ENCODE peak calls at places on chromosomes 6 and 20, in ten cellular contexts. G, O, Q, X, K, P, T, S, R and V are unnamed samples.
A peak's percentile ranks its signal among the peaks of the same experiment; 100 is the strongest.

GRCh38 chr20:17468073-17468840 is 62.9 kb downstream of the BFSP1 start:
- DNase-seq in G (no peak), O (no peak), Q (no peak), X (no peak), K (no peak), P (no peak), T (no peak), S (no peak), R (no peak), V (no peak)

GRCh38 chr20:43583982-43584432 is 6.7 kb upstream of the IFT52 start:
- DNase-seq in G (peak; percentile 94), O (no peak), Q (peak; percentile 97), X (peak; percentile 68), K (peak; percentile 37), P (no peak), T (no peak), S (no peak), R (peak; percentile 73), V (peak; percentile 97)

GRCh38 chr6:169752074-169752623 is 727 bp downstream of the ERMARD start:
- DNase-seq in G (peak; percentile 49), O (no peak), Q (no peak), X (no peak), K (no peak), P (no peak), T (peak; percentile 11), S (peak; percentile 28), R (no peak), V (no peak)

GRCh38 chr6:108732101-108732870 is 115.9 kb upstream of the ARMC2 start:
- DNase-seq in G (peak; percentile 87), O (no peak), Q (peak; percentile 46), X (peak; percentile 100), K (peak; percentile 87), P (no peak), T (peak; percentile 36), S (no peak), R (no peak), V (peak; percentile 44)

GRCh38 chr6:40352006-40352405 is 235.2 kb downstream of the LRFN2 start:
- DNase-seq in G (peak; percentile 22), O (no peak), Q (no peak), X (no peak), K (no peak), P (no peak), T (no peak), S (no peak), R (no peak), V (no peak)

GRCh38 chr20:60249436-60249835 is 291.2 kb downstream of the CDH26 start:
- DNase-seq in G (peak; percentile 97), O (peak; percentile 60), Q (peak; percentile 98), X (peak; percentile 72), K (peak; percentile 71), P (no peak), T (no peak), S (no peak), R (no peak), V (peak; percentile 80)

GRCh38 chr6:71246596-71246995 is 42.0 kb upstream of the OGFRL1 start:
- DNase-seq in G (no peak), O (no peak), Q (no peak), X (no peak), K (no peak), P (no peak), T (no peak), S (no peak), R (no peak), V (no peak)

GRCh38 chr20:1177680-1178079 is 7.1 kb downstream of the TMEM74B start:
- DNase-seq in G (peak; percentile 15), O (no peak), Q (peak; percentile 3), X (no peak), K (peak; percentile 39), P (no peak), T (peak; percentile 46), S (peak; percentile 44), R (peak; percentile 47), V (no peak)

GRCh38 chr6:169082817-169083540 is 170.7 kb downstream of the THBS2 start:
- DNase-seq in G (no peak), O (no peak), Q (no peak), X (no peak), K (no peak), P (no peak), T (no peak), S (no peak), R (no peak), V (no peak)

GRCh38 chr6:25312703-25313102 is 33.5 kb downstream of the CARMIL1 start:
- DNase-seq in G (peak; percentile 73), O (no peak), Q (peak; percentile 59), X (peak; percentile 76), K (peak; percentile 82), P (peak; percentile 78), T (no peak), S (no peak), R (no peak), V (peak; percentile 70)
- H3K4me2 ChIP-seq in G (peak overlapping the region; percentile 81), O (peak overlapping the region; percentile 92), Q (no peak overlapping the region), X (peak overlapping the region; percentile 64), K (peak overlapping the region; percentile 81), P (peak overlapping the region; percentile 42), T (peak overlapping the region; percentile 56), S (peak overlapping the region; percentile 35), R (no peak overlapping the region), V (peak overlapping the region; percentile 67)

GRCh38 chr20:58692579-58693225 is at the start of gene NPEPL1:
- DNase-seq in G (peak; percentile 94), O (peak; percentile 74), Q (peak; percentile 67), X (no peak), K (peak; percentile 88), P (peak; percentile 45), T (peak; percentile 90), S (no peak), R (no peak), V (peak; percentile 74)
- H3K4me2 ChIP-seq in G (peak within 1 kb of the TSS; percentile 98), O (peak within 1 kb of the TSS; percentile 88), Q (peak within 1 kb of the TSS; percentile 54), X (peak within 1 kb of the TSS; percentile 96), K (peak within 1 kb of the TSS; percentile 98), P (peak within 1 kb of the TSS; percentile 56), T (peak within 1 kb of the TSS; percentile 74), S (no peak within 1 kb of the TSS), R (no peak within 1 kb of the TSS), V (peak within 1 kb of the TSS; percentile 62)

GRCh38 chr20:19779634-19780033 is 21.6 kb downstream of the RIN2 start:
- DNase-seq in G (no peak), O (no peak), Q (no peak), X (no peak), K (no peak), P (no peak), T (no peak), S (no peak), R (no peak), V (no peak)

GRCh38 chr20:19775353-19776201 is 17.5 kb downstream of the RIN2 start:
- DNase-seq in G (peak; percentile 45), O (no peak), Q (no peak), X (peak; percentile 63), K (peak; percentile 93), P (no peak), T (no peak), S (no peak), R (no peak), V (no peak)

GRCh38 chr20:19777981-19778380 is 19.9 kb downstream of the RIN2 start:
- DNase-seq in G (peak; percentile 29), O (no peak), Q (no peak), X (no peak), K (no peak), P (no peak), T (no peak), S (no peak), R (no peak), V (no peak)

GRCh38 chr20:19778404-19778803 is 20.3 kb downstream of the RIN2 start:
- DNase-seq in G (peak; percentile 58), O (no peak), Q (no peak), X (no peak), K (no peak), P (no peak), T (no peak), S (no peak), R (no peak), V (no peak)

GRCh38 chr20:19777311-19777710 is 19.3 kb downstream of the RIN2 start:
- DNase-seq in G (no peak), O (no peak), Q (no peak), X (no peak), K (no peak), P (no peak), T (no peak), S (no peak), R (no peak), V (no peak)
- H3K4me2 ChIP-seq in G (no peak overlapping the region), O (no peak overlapping the region), Q (no peak overlapping the region), X (no peak overlapping the region), K (no peak overlapping the region), P (no peak overlapping the region), T (no peak overlapping the region), S (no peak overlapping the region), R (no peak overlapping the region), V (no peak overlapping the region)

GRCh38 chr20:34268851-34269668 is 27.8 kb downstream of the ASIP start:
- DNase-seq in G (peak; percentile 48), O (no peak), Q (no peak), X (no peak), K (no peak), P (peak; percentile 39), T (peak; percentile 53), S (no peak), R (no peak), V (peak; percentile 19)

GRCh38 chr20:34269996-34270627 is 28.9 kb downstream of the ASIP start:
- DNase-seq in G (peak; percentile 40), O (no peak), Q (no peak), X (no peak), K (no peak), P (peak; percentile 5), T (no peak), S (no peak), R (no peak), V (no peak)

GRCh38 chr20:34271961-34272360 is 30.7 kb downstream of the ASIP start:
- DNase-seq in G (peak; percentile 89), O (no peak), Q (peak; percentile 52), X (no peak), K (peak; percentile 16), P (no peak), T (no peak), S (no peak), R (no peak), V (no peak)

GRCh38 chr20:34274694-34275093 is 28.5 kb downstream of the AHCY start:
- DNase-seq in G (no peak), O (no peak), Q (no peak), X (no peak), K (no peak), P (no peak), T (no peak), S (no peak), R (no peak), V (no peak)
- H3K4me2 ChIP-seq in G (no peak overlapping the region), O (no peak overlapping the region), Q (no peak overlapping the region), X (no peak overlapping the region), K (no peak overlapping the region), P (no peak overlapping the region), T (no peak overlapping the region), S (no peak overlapping the region), R (no peak overlapping the region), V (no peak overlapping the region)